ENCODE peak calls at places on chromosome 6, in seven cellular contexts. Z is activated CD4-positive, alpha-beta T cell treated with anti-CD3 and anti-CD28 coated beads for 24 hours; U is C1 segment of cervical spinal cord; H is neural crest cell; R is CD8-positive, alpha-beta T cell; J is substantia nigra; W is putamen. V is an unnamed sample.

GRCh38 chr6:2630891-2631458 is 119.7 kb downstream of the MYLK4 start:
- DNase-seq in U (no peak), H (no peak), J (no peak), Z (no peak), R (no peak), W (no peak), V (no peak)

GRCh38 chr6:29021434-29021833 is 16.3 kb upstream of the ZNF311 start:
- DNase-seq in W (no peak), Z (no peak), H (no peak), J (no peak), R (no peak), U (no peak), V (no peak)

GRCh38 chr6:106513813-106514212 is 115.5 kb downstream of the RTN4IP1 start:
- DNase-seq in U (no peak), Z (no peak), H (no peak), W (no peak), J (no peak), R (no peak), V (no peak)

GRCh38 chr6:53302678-53303360 is 45.9 kb downstream of the ELOVL5 start:
- DNase-seq in H (no peak), U (no peak), J (no peak), Z (no peak), R (no peak), W (no peak), V (peak)

GRCh38 chr6:154414021-154414813 is 57.6 kb upstream of the IPCEF1 start:
- DNase-seq in W (no peak), J (no peak), U (no peak), Z (no peak), H (no peak), R (no peak), V (no peak)

GRCh38 chr6:19311786-19312185 is 525.4 kb upstream of the ID4 start:
- DNase-seq in J (no peak), H (no peak), U (peak), Z (no peak), W (no peak), R (no peak), V (peak)

GRCh38 chr6:83962592-83962991 is 71.0 kb upstream of the MRAP2 start:
- DNase-seq in W (no peak), U (no peak), J (no peak), Z (no peak), H (no peak), R (no peak), V (no peak)

GRCh38 chr6:144150673-144151009 is 324 bp downstream of the STX11 start:
- DNase-seq in J (no peak), R (peak), U (no peak), H (no peak), W (no peak), Z (no peak), V (peak)

GRCh38 chr6:36605102-36605501 is 10.9 kb downstream of the SRSF3 start:
- DNase-seq in J (no peak), U (no peak), R (no peak), Z (no peak), H (no peak), W (no peak), V (no peak)

GRCh38 chr6:158958504-158959386 is 41.3 kb downstream of the RSPH3 start:
- DNase-seq in J (no peak), W (no peak), H (no peak), R (no peak), Z (no peak), U (no peak), V (no peak)

GRCh38 chr6:5490495-5491069 is 229.3 kb downstream of the FARS2 start:
- DNase-seq in W (no peak), R (no peak), U (no peak), J (no peak), H (no peak), Z (no peak), V (no peak)

GRCh38 chr6:31010393-31011060 is at the start of gene MUC22:
- DNase-seq in J (no peak), Z (no peak), U (no peak), H (no peak), R (no peak), W (no peak), V (no peak)

GRCh38 chr6:107489636-107490567 is at the start of gene SOBP:
- DNase-seq in H (peak), U (peak), J (peak), W (peak), Z (peak), R (peak), V (peak)

GRCh38 chr6:11609324-11610071 is 71.9 kb downstream of the TMEM170B start:
- DNase-seq in H (no peak), W (peak), U (peak), R (no peak), Z (no peak), J (no peak), V (peak)

GRCh38 chr6:150876598-150876997 is 11.1 kb downstream of the MTHFD1L start:
- DNase-seq in U (peak), H (no peak), J (peak), Z (no peak), R (no peak), W (no peak), V (peak)

GRCh38 chr6:101597711-101598110 is 204.2 kb downstream of the GRIK2 start:
- DNase-seq in J (no peak), R (no peak), H (no peak), Z (no peak), W (no peak), U (no peak), V (peak)

V was measured in GM23338.